ENCODE peak calls at places on chromosomes 16 and 17, in nine cellular contexts. O is ascending aorta, R is tibial artery, D is fibroblast of lung, Y is PC-3, J is stomach, X is cardiac muscle cell, A is mesenchymal stem cell, Q is A549. K is an unnamed sample.

GRCh38 chr16:12786077-12786476 is 17.6 kb downstream of the CPPED1 start:
- DNase-seq in O (no peak), R (no peak), D (no peak), Y (no peak), J (no peak), X (no peak), A (no peak), Q (no peak), K (no peak)

GRCh38 chr16:85523602-85524364 is 89.3 kb upstream of the GSE1 start:
- DNase-seq in O (no peak), R (no peak), D (peak), Y (no peak), J (peak), X (peak), A (peak), Q (no peak), K (no peak)

GRCh38 chr17:67458203-67458602 is 81.1 kb downstream of the PITPNC1 start:
- DNase-seq in O (no peak), R (no peak), D (no peak), Y (no peak), J (no peak), X (no peak), A (no peak), Q (no peak), K (no peak)

GRCh38 chr16:82720414-82720813 is 93.6 kb downstream of the CDH13 start:
- DNase-seq in O (no peak), R (no peak), D (no peak), Y (no peak), J (no peak), X (no peak), A (no peak), Q (no peak), K (no peak)

GRCh38 chr17:55577011-55577586 is 65.8 kb upstream of the SMIM36 start:
- DNase-seq in O (peak), R (peak), D (peak), Y (peak), J (no peak), X (no peak), A (peak), Q (no peak), K (no peak)

GRCh38 chr17:46264456-46265198 is 30.3 kb upstream of the LRRC37A start:
- DNase-seq in O (no peak), R (no peak), D (peak), Y (peak), J (no peak), X (peak), A (peak), Q (peak), K (no peak)

GRCh38 chr17:43814714-43815113 is 18.2 kb downstream of the MPP3 start:
- DNase-seq in O (no peak), R (no peak), D (peak), Y (peak), J (no peak), X (no peak), A (peak), Q (no peak), K (no peak)

GRCh38 chr17:4375039-4375748 is 8.7 kb upstream of the UBE2G1 start:
- DNase-seq in O (no peak), R (no peak), D (no peak), Y (no peak), J (no peak), X (no peak), A (no peak), Q (no peak), K (no peak)

GRCh38 chr17:45003877-45004276 is 35.8 kb upstream of the C1QL1 start:
- DNase-seq in O (no peak), R (no peak), D (no peak), Y (no peak), J (no peak), X (no peak), A (no peak), Q (no peak), K (no peak)

GRCh38 chr16:4846503-4846900 is 586 bp downstream of the GLYR1 start:
- DNase-seq in O (peak), R (peak), D (peak), Y (peak), J (peak), X (peak), A (peak), Q (no peak), K (peak)

GRCh38 chr17:76784926-76785325 is 47.0 kb downstream of the MFSD11 start:
- DNase-seq in O (no peak), R (no peak), D (no peak), Y (no peak), J (no peak), X (no peak), A (no peak), Q (no peak), K (no peak)

GRCh38 chr16:85451646-85452363 is 161.3 kb upstream of the GSE1 start:
- DNase-seq in O (no peak), R (no peak), D (no peak), Y (no peak), J (no peak), X (no peak), A (no peak), Q (no peak), K (peak)

GRCh38 chr16:60041671-60042070 is 1307.6 kb upstream of the GOT2 start:
- DNase-seq in O (no peak), R (no peak), D (no peak), Y (peak), J (no peak), X (no peak), A (no peak), Q (no peak), K (no peak)

GRCh38 chr17:32998111-32998892 is 6.7 kb downstream of the SPACA3 start:
- DNase-seq in O (peak), R (peak), D (peak), Y (peak), J (peak), X (peak), A (peak), Q (peak), K (peak)

GRCh38 chr17:72407336-72408121 is 286.7 kb downstream of the SOX9 start:
- DNase-seq in O (peak), R (peak), D (peak), Y (peak), J (peak), X (no peak), A (peak), Q (peak), K (no peak)

GRCh38 chr16:77336637-77337036 is 98.2 kb downstream of the ADAMTS18 start:
- DNase-seq in O (no peak), R (no peak), D (no peak), Y (no peak), J (no peak), X (no peak), A (no peak), Q (no peak), K (no peak)

GRCh38 chr16:85202051-85202601 is 89.9 kb upstream of the CIBAR2 start:
- DNase-seq in O (no peak), R (no peak), D (no peak), Y (no peak), J (no peak), X (no peak), A (no peak), Q (no peak), K (no peak)

GRCh38 chr17:4914009-4914408 is 11.1 kb upstream of the CHRNE start:
- DNase-seq in O (no peak), R (no peak), D (no peak), Y (peak), J (no peak), X (no peak), A (no peak), Q (no peak), K (no peak)

GRCh38 chr16:27863377-27863776 is 200.1 kb downstream of the GSG1L start:
- DNase-seq in O (no peak), R (no peak), D (no peak), Y (no peak), J (no peak), X (no peak), A (no peak), Q (no peak), K (no peak)

GRCh38 chr16:25124503-25124902 is 13.0 kb downstream of the LCMT1 start:
- DNase-seq in O (no peak), R (no peak), D (no peak), Y (no peak), J (no peak), X (no peak), A (no peak), Q (no peak), K (no peak)

GRCh38 chr17:83064732-83065659 is 14.4 kb upstream of the METRNL start:
- DNase-seq in O (peak), R (peak), D (no peak), Y (peak), J (peak), X (no peak), A (no peak), Q (no peak), K (peak)

GRCh38 chr17:21452377-21453143 is 76.4 kb downstream of the KCNJ12 start:
- DNase-seq in O (peak), R (peak), D (peak), Y (peak), J (peak), X (peak), A (peak), Q (no peak), K (peak)

GRCh38 chr17:47085736-47086135 is 103.4 kb downstream of the CDC27 start:
- DNase-seq in O (no peak), R (no peak), D (no peak), Y (no peak), J (no peak), X (no peak), A (no peak), Q (no peak), K (no peak)

GRCh38 chr17:63681530-63681929 is 18.4 kb downstream of the LIMD2 start:
- DNase-seq in O (no peak), R (no peak), D (no peak), Y (no peak), J (no peak), X (no peak), A (no peak), Q (no peak), K (no peak)

GRCh38 chr16:56302506-56302905 is 111.2 kb downstream of the GNAO1 start:
- DNase-seq in O (no peak), R (no peak), D (no peak), Y (no peak), J (no peak), X (no peak), A (no peak), Q (no peak), K (no peak)

GRCh38 chr16:87369117-87369775 is 14.3 kb downstream of the FBXO31 start:
- DNase-seq in O (no peak), R (no peak), D (no peak), Y (no peak), J (no peak), X (no peak), A (no peak), Q (no peak), K (no peak)

GRCh38 chr16:962366-962765 is 8.4 kb downstream of the LMF1 start:
- DNase-seq in O (no peak), R (no peak), D (no peak), Y (no peak), J (no peak), X (no peak), A (no peak), Q (no peak), K (no peak)

GRCh38 chr16:89290887-89291286 is 73.4 kb downstream of the ZNF778 start:
- DNase-seq in O (no peak), R (no peak), D (no peak), Y (no peak), J (no peak), X (no peak), A (no peak), Q (no peak), K (peak)

GRCh38 chr16:4755687-4756086 is 11.3 kb downstream of the ZNF500 start:
- DNase-seq in O (no peak), R (no peak), D (no peak), Y (no peak), J (no peak), X (no peak), A (no peak), Q (no peak), K (no peak)

GRCh38 chr16:81600275-81600674 is 155.7 kb downstream of the CMIP start:
- DNase-seq in O (no peak), R (no peak), D (peak), Y (peak), J (no peak), X (peak), A (peak), Q (no peak), K (no peak)

GRCh38 chr16:11668590-11669379 is 530 bp downstream of the SNN start:
- DNase-seq in O (no peak), R (no peak), D (no peak), Y (no peak), J (no peak), X (no peak), A (no peak), Q (no peak), K (no peak)

GRCh38 chr17:72666519-72666874 is 426.0 kb downstream of the SLC39A11 start:
- DNase-seq in O (no peak), R (no peak), D (peak), Y (no peak), J (no peak), X (no peak), A (no peak), Q (no peak), K (no peak)

GRCh38 chr16:86751081-86752030 is 173.0 kb downstream of the FOXL1 start:
- DNase-seq in O (peak), R (peak), D (peak), Y (peak), J (no peak), X (no peak), A (peak), Q (no peak), K (no peak)

GRCh38 chr17:58402047-58402446 is 15.3 kb downstream of the RNF43 start:
- DNase-seq in O (no peak), R (no peak), D (no peak), Y (peak), J (no peak), X (no peak), A (peak), Q (no peak), K (no peak)

GRCh38 chr17:45771473-45771959 is 12.6 kb upstream of the CRHR1 start:
- DNase-seq in O (no peak), R (no peak), D (no peak), Y (no peak), J (no peak), X (no peak), A (no peak), Q (no peak), K (peak)

GRCh38 chr17:12790806-12791148 is 1.5 kb downstream of the ARHGAP44 start:
- DNase-seq in O (no peak), R (no peak), D (no peak), Y (no peak), J (no peak), X (no peak), A (no peak), Q (no peak), K (peak)

GRCh38 chr17:64216385-64217248 is 46.4 kb downstream of the TEX2 start:
- DNase-seq in O (no peak), R (no peak), D (peak), Y (no peak), J (peak), X (no peak), A (no peak), Q (no peak), K (peak)

GRCh38 chr17:12362853-12363252 is 302.8 kb upstream of the MYOCD start:
- DNase-seq in O (no peak), R (no peak), D (no peak), Y (no peak), J (no peak), X (no peak), A (no peak), Q (no peak), K (no peak)

GRCh38 chr16:86383488-86384262 is 126.7 kb upstream of the FOXF1 start:
- DNase-seq in O (no peak), R (peak), D (peak), Y (no peak), J (no peak), X (no peak), A (peak), Q (peak), K (no peak)

GRCh38 chr16:63883091-63883490 is 1238.8 kb downstream of the CDH11 start:
- DNase-seq in O (no peak), R (no peak), D (no peak), Y (no peak), J (no peak), X (no peak), A (no peak), Q (no peak), K (no peak)
- H3K4me3 ChIP-seq in O (no peak), R (no peak), D (no peak), Y (no peak), J (no peak), X (no peak), A (no peak), Q (no peak), K (no peak)

DNA sequence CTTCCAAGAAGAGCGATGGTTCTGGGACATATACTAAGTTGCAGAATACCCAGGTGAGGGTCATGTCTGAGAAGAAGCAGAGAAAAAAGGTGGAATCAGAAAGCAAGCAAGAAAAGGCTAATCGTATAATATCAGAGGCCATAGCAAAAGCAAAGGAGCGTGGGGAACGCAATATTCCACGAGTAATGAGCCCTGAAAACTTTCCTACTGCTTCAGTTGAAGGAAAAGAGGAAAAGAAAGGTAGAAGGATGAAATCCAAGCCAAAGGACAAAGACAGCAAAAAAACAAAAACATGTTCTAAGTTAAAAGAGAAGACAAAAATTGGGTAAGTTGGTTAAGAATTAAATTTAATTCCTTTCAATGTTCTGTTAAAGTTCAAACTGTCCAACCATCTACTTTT is 154.7 kb downstream of the CHD9 start:
- DNase-seq in O (no peak), R (no peak), D (no peak), Y (no peak), J (no peak), X (no peak), A (no peak), Q (no peak), K (no peak)
- H3K27ac ChIP-seq in O (peak), R (peak), D (peak), Y (no peak), J (no peak), X (peak), A (no peak), Q (peak), K (peak)

GRCh38 chr17:42673885-42674754 is 2.7 kb downstream of the PLEKHH3 start:
- DNase-seq in O (peak), R (peak), D (peak), Y (no peak), J (peak), X (peak), A (peak), Q (peak), K (peak)
- H3K4me3 ChIP-seq in O (peak), R (peak), D (peak), Y (peak), J (peak), X (peak), A (peak), Q (peak), K (no peak)

DNA sequence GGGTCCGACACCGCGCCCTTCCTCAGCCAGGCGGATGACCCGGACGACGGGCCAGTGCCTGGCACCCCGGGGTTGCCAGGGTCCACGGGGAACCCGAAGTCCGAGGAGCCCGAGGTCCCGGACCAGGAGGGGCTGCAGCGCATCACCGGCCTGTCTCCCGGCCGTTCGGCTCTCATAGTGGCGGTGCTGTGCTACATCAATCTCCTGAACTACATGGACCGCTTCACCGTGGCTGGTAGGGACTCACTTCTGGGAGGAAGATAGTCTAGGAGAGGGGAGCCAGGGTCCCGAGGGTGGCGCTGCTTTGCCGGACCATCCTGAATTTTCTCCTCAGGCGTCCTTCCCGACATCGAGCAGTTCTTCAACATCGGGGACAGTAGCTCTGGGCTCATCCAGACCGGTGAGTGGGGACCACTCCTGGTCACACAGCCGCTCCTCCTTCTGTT is 603 bp downstream of the SPNS1 start:
- DNase-seq in O (no peak), R (no peak), D (no peak), Y (no peak), J (no peak), X (no peak), A (peak), Q (no peak), K (no peak)
- H3K27ac ChIP-seq in O (peak), R (peak), D (peak), Y (no peak), J (no peak), X (peak), A (no peak), Q (peak), K (peak)

GRCh38 chr17:80220709-80221215 is 535 bp downstream of the SLC26A11 start:
- DNase-seq in O (no peak), R (no peak), D (no peak), Y (no peak), J (no peak), X (peak), A (peak), Q (peak), K (peak)

GRCh38 chr17:80218391-80218790 is 1.7 kb downstream of the SGSH start:
- DNase-seq in O (no peak), R (no peak), D (no peak), Y (no peak), J (no peak), X (no peak), A (no peak), Q (no peak), K (no peak)

GRCh38 chr17:80221401-80221800 is 1.2 kb downstream of the SLC26A11 start:
- DNase-seq in O (no peak), R (no peak), D (no peak), Y (no peak), J (no peak), X (no peak), A (no peak), Q (no peak), K (no peak)

GRCh38 chr17:80219013-80219776 is 938 bp downstream of the SGSH start:
- DNase-seq in O (peak), R (peak), D (peak), Y (peak), J (peak), X (peak), A (peak), Q (peak), K (no peak)

DNA sequence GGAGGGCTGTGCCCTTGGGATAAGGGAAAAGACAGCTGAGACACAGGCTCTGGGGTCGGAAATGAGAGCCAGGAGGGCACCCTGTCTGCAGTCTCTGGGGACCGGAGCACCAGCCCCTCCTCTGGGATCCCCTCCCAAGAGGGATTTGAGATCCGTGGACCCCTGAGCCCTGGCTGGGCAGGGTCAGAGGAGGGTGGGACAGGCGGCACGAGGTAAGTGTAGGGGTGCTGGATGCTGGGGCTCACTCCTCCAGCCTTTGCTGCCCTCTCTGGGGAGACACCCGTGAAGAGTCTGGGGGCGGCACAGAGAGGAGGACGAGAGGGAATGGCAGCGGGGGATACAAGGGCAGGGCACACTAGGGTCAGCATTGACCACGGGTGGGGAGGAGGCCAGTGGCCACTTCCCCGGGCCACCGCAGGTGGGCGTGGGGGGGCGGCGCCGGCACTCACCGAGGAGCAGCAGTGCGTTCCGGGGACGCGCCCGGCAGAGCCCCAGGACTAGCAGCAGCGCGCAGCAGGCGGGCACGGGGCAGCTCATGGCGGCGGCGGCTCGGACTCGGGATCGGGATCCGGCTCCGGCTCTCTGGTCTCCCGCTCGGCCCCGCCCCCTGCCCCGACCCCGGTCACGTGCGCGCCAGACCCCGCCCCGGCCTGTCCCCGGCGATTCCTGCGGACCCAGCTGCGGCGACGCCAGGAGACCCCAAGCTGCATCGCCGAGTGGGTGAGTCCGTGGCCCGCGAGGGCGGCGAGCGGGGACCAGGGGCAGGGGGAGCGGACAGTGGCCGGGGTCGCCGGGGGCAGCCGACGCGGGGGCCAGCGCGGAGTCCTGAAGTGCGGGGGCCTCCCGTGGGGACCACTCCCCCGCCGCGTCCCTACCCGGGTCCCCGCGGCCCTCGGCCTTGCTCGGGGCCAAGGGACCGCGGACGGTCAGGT is at the start of the genes SGSH and SLC26A11:
- DNase-seq in O (peak), R (peak), D (peak), Y (peak), J (peak), X (peak), A (peak), Q (peak), K (peak)
- H3K4me3 ChIP-seq in O (peak), R (peak), D (peak), Y (peak), J (peak), X (peak), A (peak), Q (peak), K (peak)

GRCh38 chr17:50693041-50693682 is 14.6 kb downstream of the ANKRD40 start:
- DNase-seq in O (no peak), R (no peak), D (peak), Y (peak), J (no peak), X (no peak), A (no peak), Q (peak), K (no peak)
- H3K27ac ChIP-seq in O (peak), R (no peak), D (peak), Y (peak), J (peak), X (peak), A (peak), Q (peak), K (no peak)

GRCh38 chr16:31143036-31143888 is 6.6 kb downstream of the PRSS36 start:
- DNase-seq in O (no peak), R (peak), D (no peak), Y (no peak), J (no peak), X (no peak), A (no peak), Q (no peak), K (no peak)
- H3K4me3 ChIP-seq in O (peak), R (peak), D (no peak), Y (no peak), J (peak), X (no peak), A (peak), Q (peak), K (no peak)

K was measured in WERI-Rb-1.